ENCODE peak calls at places on chromosome 13, in seven cellular contexts. S is NCI-H748 treated with DMSO at 0.1 percent for 48 hours; Q is progenitor cell of endocrine pancreas; W is neural crest cell; K is left ventricle myocardium inferior; E is stimulated activated CD4-positive, alpha-beta T cell treated with anti-CD3 and anti-CD28 coated beads, Interleukin-4, amount 100 ng/mL, for 4 hours; G is CD8-positive, alpha-beta T cell. Y is an unnamed sample.

GRCh38 chr13:48775285-48775684 is 121.6 kb downstream of the CYSLTR2 start:
- DNase-seq in S (no peak), Q (no peak), K (no peak), W (no peak), G (no peak), E (no peak), Y (no peak)

GRCh38 chr13:48586591-48587103 is 53.8 kb upstream of the RCBTB2 start:
- DNase-seq in G (no peak), Q (no peak), K (peak; percentile 66), W (no peak), S (no peak), E (no peak), Y (no peak)

GRCh38 chr13:69331245-69331644 is 776.4 kb upstream of the ATXN8OS start:
- DNase-seq in W (no peak), Q (no peak), S (no peak), E (no peak), K (no peak), G (no peak), Y (no peak)

GRCh38 chr13:114107686-114108081 is 24.7 kb downstream of the RASA3 start:
- DNase-seq in E (no peak), S (no peak), Q (no peak), K (peak; percentile 60), W (no peak), G (no peak), Y (no peak)

GRCh38 chr13:113491418-113491883 is 940 bp upstream of the DCUN1D2 start:
- DNase-seq in E (no peak), W (peak; percentile 25), Q (peak; percentile 25), K (peak; percentile 45), G (no peak), S (peak; percentile 11), Y (peak; percentile 19)

GRCh38 chr13:73833331-73834070 is 300.7 kb downstream of the KLF12 start:
- DNase-seq in W (no peak), Q (no peak), S (no peak), E (no peak), K (no peak), G (no peak), Y (no peak)

GRCh38 chr13:44249439-44249838 is 124.2 kb upstream of the SERP2 start:
- DNase-seq in Q (no peak), K (peak; percentile 71), E (no peak), G (no peak), S (no peak), W (no peak), Y (no peak)

GRCh38 chr13:49225358-49226042 is 5.4 kb downstream of the MLNR start:
- DNase-seq in W (no peak), E (no peak), Q (no peak), S (peak; percentile 40), K (no peak), G (no peak), Y (no peak)

GRCh38 chr13:109712187-109712601 is 74.2 kb downstream of the IRS2 start:
- DNase-seq in K (no peak), Q (no peak), E (no peak), G (no peak), S (no peak), W (no peak), Y (no peak)

GRCh38 chr13:39818953-39819352 is 163.5 kb downstream of the COG6 start:
- DNase-seq in G (no peak), W (no peak), Q (no peak), E (no peak), K (no peak), S (no peak), Y (no peak)

GRCh38 chr13:98232456-98232855 is 55.4 kb upstream of the RNF113B start:
- DNase-seq in K (no peak), S (no peak), G (no peak), E (no peak), W (no peak), Q (no peak), Y (no peak)

GRCh38 chr13:30572859-30573275 is 44.9 kb upstream of the USPL1 start:
- DNase-seq in S (peak; percentile 18), W (no peak), G (no peak), Q (no peak), E (no peak), K (no peak), Y (peak; percentile 70)